ENCODE peak calls at places on chromosomes 16 and 17, in seven cellular contexts. B is hepatocyte, K is HCT116, C is H9, Y is IMR-90, R is GM12878, D is GM23338. V is an unnamed sample.

GRCh38 chr16:19840524-19841110 is 44.0 kb downstream of the GPRC5B start:
- DNase-seq in B (no peak), C (no peak), Y (no peak), D (no peak), R (no peak), K (no peak), V (no peak)

GRCh38 chr17:18990331-18990730 is 14.2 kb downstream of the FAM83G start:
- DNase-seq in C (no peak), K (no peak), B (no peak), D (no peak), Y (no peak), R (no peak), V (no peak)

GRCh38 chr17:68707032-68707431 is 105.9 kb upstream of the FAM20A start:
- DNase-seq in K (no peak), R (no peak), C (no peak), Y (peak), D (peak), B (peak), V (peak)

GRCh38 chr17:32426894-32427293 is 17.4 kb upstream of the PSMD11 start:
- DNase-seq in K (no peak), B (no peak), R (no peak), D (no peak), Y (no peak), C (no peak), V (no peak)

GRCh38 chr17:6482105-6482455 is 37.8 kb downstream of the PIMREG start:
- DNase-seq in D (no peak), B (no peak), C (no peak), Y (no peak), R (no peak), K (no peak), V (no peak)

GRCh38 chr17:75950850-75951554 is 10.2 kb upstream of the FBF1 start:
- DNase-seq in B (no peak), D (no peak), Y (peak), C (no peak), K (no peak), R (no peak), V (peak)

GRCh38 chr16:49638696-49639629 is 216.9 kb downstream of the ZNF423 start:
- DNase-seq in R (no peak), C (no peak), Y (peak), D (no peak), K (no peak), B (no peak), V (peak)

GRCh38 chr16:58366247-58367031 is 25.8 kb upstream of the GINS3 start:
- DNase-seq in R (no peak), D (no peak), C (no peak), Y (peak), B (peak), K (no peak), V (peak)

GRCh38 chr17:50060951-50061712 is 5.2 kb downstream of the ITGA3 start:
- DNase-seq in C (no peak), Y (peak), B (no peak), K (no peak), D (no peak), R (no peak), V (peak)

GRCh38 chr16:85319984-85320440 is 207.7 kb upstream of the CIBAR2 start:
- DNase-seq in B (no peak), K (no peak), C (no peak), Y (no peak), R (no peak), D (no peak), V (no peak)

GRCh38 chr17:35313875-35314409 is 59.5 kb downstream of the SLFN11 start:
- DNase-seq in D (peak), C (peak), R (no peak), Y (no peak), K (no peak), B (no peak), V (no peak)

GRCh38 chr16:72846594-72846993 is 201.3 kb downstream of the ZFHX3 start:
- DNase-seq in B (no peak), D (no peak), R (no peak), K (no peak), Y (no peak), C (no peak), V (no peak)

GRCh38 chr16:51146256-51146924 is 4.7 kb downstream of the SALL1 start:
- DNase-seq in C (no peak), Y (peak), D (no peak), R (no peak), B (no peak), K (no peak), V (peak)

GRCh38 chr17:39704821-39705551 is 5.1 kb downstream of the ERBB2 start:
- DNase-seq in D (peak), B (no peak), R (no peak), Y (peak), C (peak), K (no peak), V (peak)

GRCh38 chr16:66653581-66654350 is 42.8 kb downstream of the CMTM4 start:
- DNase-seq in Y (no peak), B (no peak), R (no peak), D (no peak), C (no peak), K (no peak), V (no peak)

DNA sequence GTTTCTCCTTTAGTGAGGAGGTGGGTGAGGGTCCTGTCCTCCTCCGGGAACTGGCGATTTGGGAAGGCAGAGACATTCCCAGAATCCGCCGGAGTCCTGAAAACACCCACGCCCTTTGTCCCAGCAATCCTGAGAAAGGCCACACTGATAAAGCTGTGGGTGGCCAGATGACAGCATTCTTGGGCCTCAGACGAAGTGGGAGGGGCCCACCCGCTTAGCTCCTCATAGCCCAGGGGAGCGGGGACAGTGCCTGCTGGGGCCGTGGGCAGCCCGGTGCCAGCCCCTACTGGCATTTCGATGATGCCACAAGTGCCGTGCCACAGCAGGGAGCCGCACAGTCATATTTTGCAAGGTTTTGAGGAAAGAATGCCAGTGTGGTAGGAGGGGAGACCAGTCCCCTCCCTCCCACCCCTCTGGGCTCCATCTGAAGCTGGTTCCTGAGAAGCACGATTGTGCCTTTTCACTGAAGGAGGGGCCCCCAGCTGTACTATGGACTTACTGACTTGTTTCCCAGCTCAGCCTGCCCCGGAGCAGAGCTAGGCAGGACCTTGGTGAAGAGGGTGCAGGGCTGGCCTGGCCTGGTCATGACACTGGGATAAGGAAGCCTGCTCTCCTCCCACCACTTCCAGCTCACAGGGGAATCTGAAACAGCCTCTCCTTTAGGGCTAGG is 20.9 kb upstream of the MPRIP start:
- DNase-seq in Y (no peak), R (no peak), C (peak), K (no peak), D (no peak), B (peak), V (peak)
- H2AFZ ChIP-seq in Y (peak), R (no peak), C (no peak), K (peak), D (no peak), B (no peak), V (no peak)

GRCh38 chr17:78186689-78187595 is at the start of the genes AFMID and TK1:
- DNase-seq in C (peak), D (peak), B (peak), Y (peak), R (peak), K (peak), V (peak)
- H2AFZ ChIP-seq in C (no peak), D (no peak), B (peak), Y (peak), R (peak), K (no peak), V (peak)

GRCh38 chr17:64773836-64774761 is 112.0 kb upstream of the SMURF2 start:
- DNase-seq in Y (peak), D (peak), K (peak), B (peak), C (peak), R (no peak), V (peak)
- H2AFZ ChIP-seq in Y (peak), D (peak), K (no peak), B (peak), C (no peak), R (peak), V (no peak)

DNA sequence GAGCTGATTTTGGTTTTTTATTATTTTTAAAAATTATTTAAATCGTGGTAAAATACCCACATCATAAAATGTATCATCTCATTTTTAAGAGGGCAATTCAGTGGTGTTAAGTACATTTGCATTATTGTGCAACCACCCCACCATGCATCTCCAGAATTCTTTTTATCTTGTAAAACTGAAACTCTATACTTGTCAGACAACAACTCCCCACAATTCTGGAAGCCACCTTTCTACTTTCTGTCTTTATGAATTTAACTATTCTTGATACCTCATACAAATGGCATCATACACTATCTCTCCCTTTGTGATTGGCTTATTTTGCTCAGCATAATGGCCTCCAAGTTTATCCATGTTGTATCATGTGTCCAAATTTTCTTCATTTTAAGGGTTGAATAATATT is 97.9 kb downstream of the HS3ST3B1 start:
- DNase-seq in B (no peak), R (no peak), D (no peak), K (no peak), Y (no peak), C (no peak), V (no peak)
- H2AFZ ChIP-seq in B (no peak), R (no peak), D (no peak), K (no peak), Y (no peak), C (no peak), V (no peak)